ENCODE peak calls at places on chromosomes 4 and X, in six cellular contexts. S is heart left ventricle, X is uterus, I is tibial artery, K is choroid plexus epithelial cell, M is AG10803. D is an unnamed sample.

GRCh38 chrX:134692990-134693389 is 34.7 kb upstream of the PLAC1 start:
- DNase-seq in S (no peak), X (no peak), I (no peak), K (no peak), M (peak; percentile 67), D (no peak)

GRCh38 chrX:1391370-1391706 is 575 bp downstream of the SLC25A6 start:
- DNase-seq in S (peak; percentile 93), X (no peak), I (no peak), K (no peak), M (no peak), D (peak; percentile 95)

GRCh38 chr4:4610672-4611071 is 68.8 kb upstream of the STX18 start:
- DNase-seq in S (no peak), X (no peak), I (no peak), K (no peak), M (no peak), D (no peak)

GRCh38 chr4:60400599-60400998 is 799.5 kb upstream of the ADGRL3 start:
- DNase-seq in S (no peak), X (no peak), I (no peak), K (no peak), M (no peak), D (no peak)

GRCh38 chr4:169225058-169225751 is 45.6 kb downstream of the SH3RF1 start:
- DNase-seq in S (no peak), X (no peak), I (no peak), K (peak; percentile 96), M (peak; percentile 95), D (no peak)

GRCh38 chr4:7325541-7325940 is 109.2 kb downstream of the PSAPL1 start:
- DNase-seq in S (peak; percentile 9), X (no peak), I (peak; percentile 44), K (no peak), M (no peak), D (no peak)

GRCh38 chrX:72126048-72126415 is 5.7 kb downstream of the RTL5 start:
- DNase-seq in S (no peak), X (no peak), I (no peak), K (peak; percentile 46), M (no peak), D (no peak)

GRCh38 chr4:111228874-111229273 is 606.0 kb upstream of the PITX2 start:
- DNase-seq in S (no peak), X (no peak), I (no peak), K (no peak), M (peak; percentile 48), D (no peak)

GRCh38 chrX:43641691-43642090 is 14.4 kb upstream of the MAOA start:
- DNase-seq in S (no peak), X (no peak), I (no peak), K (no peak), M (no peak), D (no peak)

GRCh38 chr4:137664416-137664815 is 132.1 kb upstream of the PCDH18 start:
- DNase-seq in S (no peak), X (no peak), I (no peak), K (peak; percentile 67), M (peak; percentile 87), D (no peak)

GRCh38 chr4:138935-139334 is 14.6 kb downstream of the ZNF718 start:
- DNase-seq in S (no peak), X (no peak), I (no peak), K (no peak), M (no peak), D (no peak)

GRCh38 chr4:26267087-26267486 is 53.7 kb upstream of the RBPJ start:
- DNase-seq in S (peak; percentile 37), X (peak; percentile 80), I (peak; percentile 90), K (no peak), M (peak; percentile 78), D (no peak)

GRCh38 chr4:14596904-14597303 is 405.4 kb upstream of the CPEB2 start:
- DNase-seq in S (no peak), X (no peak), I (no peak), K (no peak), M (no peak), D (no peak)

GRCh38 chrX:120457766-120458180 is 11.3 kb downstream of the LAMP2 start:
- DNase-seq in S (no peak), X (no peak), I (no peak), K (peak; percentile 90), M (peak; percentile 82), D (no peak)

GRCh38 chr4:35939746-35940145 is 304.6 kb downstream of the ARAP2 start:
- DNase-seq in S (no peak), X (no peak), I (no peak), K (no peak), M (no peak), D (no peak)

GRCh38 chrX:102768984-102769761 is 48.6 kb downstream of the GPRASP3 start:
- DNase-seq in S (peak; percentile 74), X (peak; percentile 68), I (peak; percentile 76), K (peak; percentile 91), M (peak; percentile 82), D (peak; percentile 75)

GRCh38 chr4:102308032-102308799 is 37.1 kb downstream of the SLC39A8 start:
- DNase-seq in S (no peak), X (no peak), I (no peak), K (peak; percentile 35), M (peak; percentile 11), D (no peak)

GRCh38 chr4:40555176-40555900 is 74.3 kb downstream of the RBM47 start:
- DNase-seq in S (no peak), X (no peak), I (no peak), K (no peak), M (no peak), D (no peak)

GRCh38 chrX:152601848-152602616 is 35.7 kb upstream of the GABRQ start:
- DNase-seq in S (no peak), X (no peak), I (no peak), K (no peak), M (no peak), D (peak; percentile 7)

GRCh38 chr4:94534401-94535312 is 82.9 kb downstream of the PDLIM5 start:
- DNase-seq in S (no peak), X (no peak), I (no peak), K (no peak), M (no peak), D (no peak)

GRCh38 chrX:153568612-153569011 is 30.3 kb downstream of the CCNQ start:
- DNase-seq in S (no peak), X (no peak), I (no peak), K (no peak), M (no peak), D (no peak)

GRCh38 chrX:110125435-110125834 is 122.5 kb downstream of the TMEM164 start:
- DNase-seq in S (no peak), X (no peak), I (no peak), K (peak; percentile 41), M (no peak), D (peak; percentile 32)

GRCh38 chr4:38641796-38642195 is 22.2 kb upstream of the KLF3 start:
- DNase-seq in S (no peak), X (no peak), I (no peak), K (no peak), M (no peak), D (no peak)

GRCh38 chr4:169033660-169034059 is 23.6 kb upstream of the CBR4 start:
- DNase-seq in S (no peak), X (no peak), I (no peak), K (peak; percentile 13), M (no peak), D (no peak)

GRCh38 chr4:47876310-47876709 is 38.1 kb downstream of the NFXL1 start:
- DNase-seq in S (no peak), X (no peak), I (no peak), K (peak; percentile 77), M (no peak), D (no peak)

GRCh38 chr4:126267689-126268088 is 952.9 kb downstream of the FAT4 start:
- DNase-seq in S (no peak), X (no peak), I (no peak), K (peak; percentile 90), M (peak; percentile 86), D (no peak)

GRCh38 chrX:153771261-153771681 is 7.2 kb downstream of the PLXNB3 start:
- DNase-seq in S (no peak), X (no peak), I (no peak), K (no peak), M (no peak), D (no peak)

GRCh38 chr4:27315625-27316024 is 455.0 kb downstream of the STIM2 start:
- DNase-seq in S (no peak), X (no peak), I (no peak), K (no peak), M (no peak), D (no peak)

GRCh38 chr4:24073948-24074347 is 184.1 kb upstream of the PPARGC1A start:
- DNase-seq in S (no peak), X (no peak), I (no peak), K (no peak), M (no peak), D (no peak)

GRCh38 chr4:59161249-59161648 is 2038.9 kb upstream of the ADGRL3 start:
- DNase-seq in S (no peak), X (no peak), I (no peak), K (no peak), M (no peak), D (no peak)
- TF ChIP-seq CTCF in S (no peak), X (no peak), I (no peak), K (no peak), M (no peak), D (no peak)

DNA sequence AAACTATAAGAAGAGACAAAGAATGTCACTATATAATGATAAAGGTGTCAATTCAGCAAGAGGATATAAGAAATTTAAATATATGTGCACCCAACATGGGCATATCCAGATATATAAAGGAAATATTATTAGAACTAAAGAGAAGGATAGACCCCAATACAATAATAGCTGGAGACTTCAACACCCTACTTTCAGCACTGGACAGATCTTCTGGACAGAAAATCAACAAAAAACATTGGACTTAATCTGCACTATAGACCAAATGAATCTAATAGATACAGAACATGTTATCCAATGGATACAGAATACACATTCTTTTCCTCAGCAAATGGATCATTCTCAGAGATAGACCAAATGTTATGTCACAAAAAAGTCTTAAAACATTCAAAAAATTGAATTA is 327.7 kb downstream of the PPP1R2C start:
- DNase-seq in S (no peak), X (no peak), I (no peak), K (no peak), M (no peak), D (no peak)
- TF ChIP-seq CTCF in S (no peak), X (no peak), I (no peak), K (no peak), M (no peak), D (no peak)

GRCh38 chr4:95694411-95694810 is 145.5 kb upstream of the PDHA2 start:
- DNase-seq in S (no peak), X (no peak), I (no peak), K (no peak), M (no peak), D (no peak)

GRCh38 chr4:95693594-95693993 is 144.8 kb upstream of the UNC5C start:
- DNase-seq in S (no peak), X (no peak), I (no peak), K (peak; percentile 71), M (no peak), D (no peak)
- TF ChIP-seq CTCF in S (no peak), X (peak; percentile 5), I (no peak), K (peak; percentile 72), M (no peak), D (no peak)

GRCh38 chr4:174273960-174274359 is 9.5 kb downstream of the FBXO8 start:
- DNase-seq in S (no peak), X (no peak), I (no peak), K (no peak), M (no peak), D (no peak)
- TF ChIP-seq CTCF in S (no peak), X (no peak), I (no peak), K (no peak), M (no peak), D (no peak)

GRCh38 chr4:144583658-144584057 is 62.3 kb upstream of the HHIP start:
- DNase-seq in S (no peak), X (no peak), I (no peak), K (peak; percentile 72), M (peak; percentile 41), D (no peak)
- TF ChIP-seq CTCF in S (no peak), X (no peak), I (no peak), K (no peak), M (no peak), D (no peak)

GRCh38 chrX:130079824-130080406 is 30.4 kb downstream of the ELF4 start:
- DNase-seq in S (peak; percentile 61), X (peak; percentile 65), I (peak; percentile 67), K (peak; percentile 77), M (peak; percentile 89), D (peak; percentile 58)
- TF ChIP-seq CTCF in S (peak; percentile 59), X (peak; percentile 70), I (peak; percentile 55), K (peak; percentile 78), M (peak; percentile 75), D (peak; percentile 68)

D was measured in nephron progenitor cell.